ENCODE peak calls at places on chromosome 1, in eight cellular contexts. R, S, Z, A, E, L, Q and K are unnamed samples.

GRCh38 chr1:198169704-198170103 is 12.9 kb downstream of the NEK7 start:
- DNase-seq in R (no peak), S (no peak), Z (no peak), A (no peak), E (no peak), L (no peak), Q (no peak), K (no peak)

GRCh38 chr1:197921235-197922069 is 4.3 kb downstream of the LHX9 start:
- DNase-seq in R (no peak), S (no peak), Z (no peak), A (peak; percentile 28), E (no peak), L (no peak), Q (no peak), K (no peak)

GRCh38 chr1:234336359-234336758 is 36.9 kb upstream of the COA6 start:
- DNase-seq in R (no peak), S (no peak), Z (no peak), A (no peak), E (no peak), L (no peak), Q (no peak), K (no peak)

GRCh38 chr1:166952002-166952746 is 23.2 kb downstream of the ILDR2 start:
- DNase-seq in R (no peak), S (peak; percentile 51), Z (no peak), A (no peak), E (no peak), L (no peak), Q (no peak), K (no peak)

GRCh38 chr1:84247425-84248220 is 53.9 kb upstream of the SAMD13 start:
- DNase-seq in R (peak; percentile 54), S (peak; percentile 27), Z (peak; percentile 61), A (peak; percentile 52), E (no peak), L (no peak), Q (no peak), K (no peak)

GRCh38 chr1:25544819-25545218 is 1.4 kb downstream of the LDLRAP1 start:
- DNase-seq in R (no peak), S (peak; percentile 55), Z (peak; percentile 50), A (no peak), E (peak; percentile 21), L (no peak), Q (no peak), K (peak; percentile 63)

GRCh38 chr1:145927073-145927886 is at the start of gene RBM8A:
- DNase-seq in R (peak; percentile 92), S (peak; percentile 99), Z (peak; percentile 88), A (peak; percentile 96), E (peak; percentile 96), L (peak; percentile 89), Q (peak; percentile 85), K (peak; percentile 93)

GRCh38 chr1:63698001-63698838 is 75.6 kb upstream of the ROR1 start:
- DNase-seq in R (no peak), S (no peak), Z (no peak), A (peak; percentile 46), E (no peak), L (no peak), Q (no peak), K (no peak)

GRCh38 chr1:176656257-176656995 is 193.5 kb downstream of the PAPPA2 start:
- DNase-seq in R (peak; percentile 80), S (peak; percentile 3), Z (no peak), A (peak; percentile 48), E (no peak), L (no peak), Q (no peak), K (peak; percentile 10)

GRCh38 chr1:50841791-50842387 is 118.2 kb downstream of the FAF1 start:
- DNase-seq in R (peak; percentile 44), S (peak; percentile 15), Z (no peak), A (no peak), E (no peak), L (no peak), Q (no peak), K (peak; percentile 4)

GRCh38 chr1:202291961-202292712 is 49.6 kb downstream of the UBE2T start:
- DNase-seq in R (peak; percentile 23), S (peak; percentile 67), Z (peak; percentile 41), A (no peak), E (no peak), L (no peak), Q (no peak), K (no peak)

GRCh38 chr1:224274970-224275626 is 54.9 kb downstream of the NVL start:
- DNase-seq in R (no peak), S (no peak), Z (no peak), A (no peak), E (no peak), L (no peak), Q (no peak), K (no peak)

GRCh38 chr1:162956922-162957321 is 95.9 kb upstream of the CCDC190 start:
- DNase-seq in R (no peak), S (peak; percentile 42), Z (no peak), A (no peak), E (no peak), L (no peak), Q (no peak), K (no peak)

GRCh38 chr1:47765236-47765635 is 231.9 kb downstream of the TRABD2B start:
- DNase-seq in R (no peak), S (no peak), Z (no peak), A (no peak), E (no peak), L (no peak), Q (no peak), K (no peak)

GRCh38 chr1:170711682-170712081 is 47.8 kb downstream of the PRRX1 start:
- DNase-seq in R (peak; percentile 88), S (peak; percentile 92), Z (no peak), A (no peak), E (no peak), L (no peak), Q (no peak), K (no peak)

GRCh38 chr1:162389021-162389818 is 7.7 kb downstream of the C1orf226 start:
- DNase-seq in R (no peak), S (peak; percentile 99), Z (no peak), A (peak; percentile 4), E (no peak), L (no peak), Q (no peak), K (no peak)

GRCh38 chr1:234111458-234112142 is 207.1 kb downstream of the SLC35F3 start:
- DNase-seq in R (no peak), S (no peak), Z (peak; percentile 54), A (peak; percentile 68), E (no peak), L (no peak), Q (no peak), K (no peak)